ENCODE peak calls at places on chromosomes 3 and 15, in five cellular contexts. U, B, E, W and R are unnamed samples.

GRCh38 chr15:101618861-101619614 is 33.1 kb downstream of the TM2D3 start:
- DNase-seq in U (no peak), B (no peak), E (no peak), W (no peak), R (no peak)

GRCh38 chr3:15629860-15630597 is 28.5 kb downstream of the BTD start:
- DNase-seq in U (peak), B (peak), E (peak), W (peak), R (peak)

GRCh38 chr3:165466856-165467255 is 270.7 kb upstream of the SLITRK3 start:
- DNase-seq in U (no peak), B (no peak), E (no peak), W (no peak), R (no peak)

GRCh38 chr15:98548172-98548971 is 100.0 kb upstream of the IGF1R start:
- DNase-seq in U (no peak), B (peak), E (no peak), W (peak), R (peak)

GRCh38 chr3:149042766-149043386 is 43.5 kb downstream of the HLTF start:
- DNase-seq in U (no peak), B (no peak), E (no peak), W (no peak), R (no peak)

GRCh38 chr3:11770477-11771381 is 76.0 kb downstream of the TAMM41 start:
- DNase-seq in U (peak), B (peak), E (peak), W (no peak), R (peak)

GRCh38 chr3:58564456-58565160 is 12.6 kb downstream of the FAM107A start:
- DNase-seq in U (no peak), B (no peak), E (no peak), W (no peak), R (no peak)

GRCh38 chr15:69908518-69909420 is 188.9 kb downstream of the TLE3 start:
- DNase-seq in U (no peak), B (peak), E (no peak), W (no peak), R (no peak)

GRCh38 chr3:29644261-29644660 is 363.4 kb downstream of the RBMS3 start:
- DNase-seq in U (no peak), B (no peak), E (no peak), W (no peak), R (no peak)

GRCh38 chr3:35745802-35746484 is 106.6 kb downstream of the ARPP21 start:
- DNase-seq in U (no peak), B (no peak), E (no peak), W (no peak), R (no peak)
- TF ChIP-seq POLR2AphosphoS5 in U (no peak), B (no peak), E (no peak), W (no peak), R (no peak)

GRCh38 chr3:156535162-156535627 is 19.7 kb downstream of the SSR3 start:
- DNase-seq in U (no peak), B (peak), E (no peak), W (no peak), R (no peak)
- TF ChIP-seq POLR2AphosphoS5 in U (no peak), B (no peak), E (no peak), W (no peak), R (peak)

GRCh38 chr3:158703566-158703965 is 28.7 kb downstream of the RARRES1 start:
- DNase-seq in U (no peak), B (no peak), E (no peak), W (no peak), R (no peak)

GRCh38 chr3:158702815-158703481 is 29.3 kb downstream of the RARRES1 start:
- DNase-seq in U (no peak), B (no peak), E (no peak), W (no peak), R (no peak)

GRCh38 chr3:158696618-158697017 is 24.2 kb upstream of the LXN start:
- DNase-seq in U (no peak), B (no peak), E (no peak), W (no peak), R (no peak)

GRCh38 chr3:158701666-158702065 is 29.2 kb upstream of the LXN start:
- DNase-seq in U (no peak), B (no peak), E (no peak), W (no peak), R (no peak)

DNA sequence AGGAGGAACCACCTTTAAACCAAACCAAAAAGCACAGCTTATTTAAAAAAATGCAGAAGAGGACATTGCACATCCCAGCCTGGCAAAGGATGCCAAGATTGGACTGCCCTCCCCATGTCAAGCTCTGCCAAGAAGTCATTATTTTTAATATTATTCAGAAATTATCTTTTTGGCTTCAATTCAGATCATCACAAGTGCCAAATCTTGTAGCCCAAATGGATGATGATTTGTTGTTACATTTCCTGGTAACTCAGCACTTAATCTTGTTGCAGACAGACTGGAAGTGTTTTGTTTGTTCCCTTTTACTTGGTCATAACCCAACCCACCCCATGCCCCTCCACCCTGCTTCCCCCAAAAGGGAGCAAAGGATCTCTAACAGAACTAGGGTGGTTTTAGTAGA is 28.1 kb upstream of the LXN start:
- DNase-seq in U (no peak), B (no peak), E (no peak), W (no peak), R (no peak)
- TF ChIP-seq POLR2AphosphoS5 in U (no peak), B (no peak), E (no peak), W (no peak), R (no peak)

GRCh38 chr3:33868309-33868708 is 69.9 kb downstream of the PDCD6IP start:
- DNase-seq in U (no peak), B (no peak), E (no peak), W (no peak), R (no peak)

GRCh38 chr3:33865133-33865532 is 66.7 kb downstream of the PDCD6IP start:
- DNase-seq in U (no peak), B (no peak), E (no peak), W (no peak), R (no peak)

GRCh38 chr3:33875680-33876079 is 77.2 kb downstream of the PDCD6IP start:
- DNase-seq in U (no peak), B (no peak), E (no peak), W (no peak), R (no peak)

GRCh38 chr3:33874815-33875214 is 76.4 kb downstream of the PDCD6IP start:
- DNase-seq in U (no peak), B (no peak), E (no peak), W (no peak), R (no peak)

DNA sequence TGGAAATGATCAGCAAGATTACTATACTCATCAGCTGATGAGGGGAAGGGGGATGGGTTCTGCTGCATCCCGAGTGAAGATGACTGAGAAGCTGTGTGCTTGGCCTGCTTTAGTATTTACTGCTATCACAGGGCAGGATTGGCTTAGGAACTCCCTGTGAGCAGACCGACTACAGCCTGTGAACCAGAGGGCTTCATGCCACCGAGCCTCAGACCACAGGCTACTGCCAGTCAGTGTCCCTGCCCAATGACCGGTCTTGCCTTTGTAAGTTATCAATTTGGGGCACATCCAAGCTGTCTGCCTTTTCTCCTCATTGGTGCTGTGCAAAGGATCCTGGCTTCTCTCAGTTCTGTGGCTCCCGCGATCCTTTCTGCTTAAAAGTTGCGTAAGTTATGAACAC is 71.5 kb downstream of the PDCD6IP start:
- DNase-seq in U (no peak), B (no peak), E (no peak), W (no peak), R (no peak)
- TF ChIP-seq POLR2AphosphoS5 in U (no peak), B (no peak), E (no peak), W (no peak), R (no peak)

DNA sequence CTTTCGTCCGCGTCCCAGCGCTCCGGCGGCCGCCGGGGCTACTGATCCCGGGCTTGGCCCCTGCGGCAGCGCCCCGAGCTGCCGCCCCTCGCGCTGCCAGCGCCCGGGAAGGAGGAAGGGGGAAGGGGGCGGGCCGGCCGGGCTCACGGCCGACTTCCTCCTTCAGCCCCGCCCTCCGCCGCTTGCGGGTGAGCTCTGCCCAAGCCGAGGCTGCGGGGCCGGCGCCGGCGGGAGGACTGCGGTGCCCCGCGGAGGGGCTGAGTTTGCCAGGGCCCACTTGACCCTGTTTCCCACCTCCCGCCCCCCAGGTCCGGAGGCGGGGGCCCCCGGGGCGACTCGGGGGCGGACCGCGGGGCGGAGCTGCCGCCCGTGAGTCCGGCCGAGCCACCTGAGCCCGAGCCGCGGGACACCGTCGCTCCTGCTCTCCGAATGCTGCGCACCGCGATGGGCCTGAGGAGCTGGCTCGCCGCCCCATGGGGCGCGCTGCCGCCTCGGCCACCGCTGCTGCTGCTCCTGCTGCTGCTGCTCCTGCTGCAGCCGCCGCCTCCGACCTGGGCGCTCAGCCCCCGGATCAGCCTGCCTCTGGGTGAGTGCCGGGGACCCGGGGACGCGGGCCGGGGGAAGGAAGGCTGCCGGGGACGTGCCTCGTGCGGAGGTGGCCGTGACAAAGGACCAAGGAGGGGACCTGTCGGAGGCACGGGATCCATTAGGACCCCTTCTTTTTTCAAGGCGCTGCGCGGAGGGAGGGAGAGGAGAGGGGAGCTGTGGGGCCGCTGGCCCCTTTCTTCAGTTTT is at the start of gene SEMA4B:
- DNase-seq in U (peak), B (peak), E (peak), W (no peak), R (peak)
- TF ChIP-seq POLR2AphosphoS5 in U (no peak), B (peak), E (peak), W (peak), R (no peak)

GRCh38 chr3:66488492-66488891 is 12.3 kb downstream of the LRIG1 start:
- DNase-seq in U (no peak), B (no peak), E (no peak), W (no peak), R (no peak)

GRCh38 chr3:66486187-66486586 is 14.6 kb downstream of the LRIG1 start:
- DNase-seq in U (no peak), B (no peak), E (no peak), W (no peak), R (no peak)

GRCh38 chr3:66485291-66485968 is 15.4 kb downstream of the LRIG1 start:
- DNase-seq in U (no peak), B (no peak), E (no peak), W (no peak), R (no peak)

GRCh38 chr3:66487475-66487874 is 13.3 kb downstream of the LRIG1 start:
- DNase-seq in U (no peak), B (no peak), E (no peak), W (no peak), R (no peak)

DNA sequence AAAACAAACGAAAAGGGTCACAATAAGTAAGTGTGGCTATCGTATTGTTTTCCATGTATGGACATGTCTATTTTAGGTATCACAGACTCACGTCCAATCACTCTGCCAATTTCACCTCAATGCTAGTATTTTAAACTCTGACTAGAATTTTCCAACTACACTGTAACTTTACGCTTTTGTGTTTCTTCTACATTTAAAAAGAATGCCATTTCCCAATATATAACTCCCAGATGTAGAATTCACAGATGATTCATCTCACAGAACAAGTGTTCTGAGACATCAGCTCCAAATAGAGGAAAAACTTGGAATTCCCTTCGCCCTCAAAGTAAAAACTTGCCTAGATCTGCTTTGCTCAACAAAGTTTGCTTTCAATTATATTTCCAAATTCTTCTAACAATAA is 14.2 kb downstream of the LRIG1 start:
- DNase-seq in U (no peak), B (no peak), E (no peak), W (no peak), R (no peak)
- TF ChIP-seq POLR2AphosphoS5 in U (no peak), B (no peak), E (no peak), W (no peak), R (no peak)

GRCh38 chr3:37823189-37823588 is 38.5 kb upstream of the CTDSPL start:
- DNase-seq in U (no peak), B (no peak), E (no peak), W (no peak), R (no peak)
- TF ChIP-seq POLR2AphosphoS5 in U (no peak), B (no peak), E (no peak), W (no peak), R (no peak)

DNA sequence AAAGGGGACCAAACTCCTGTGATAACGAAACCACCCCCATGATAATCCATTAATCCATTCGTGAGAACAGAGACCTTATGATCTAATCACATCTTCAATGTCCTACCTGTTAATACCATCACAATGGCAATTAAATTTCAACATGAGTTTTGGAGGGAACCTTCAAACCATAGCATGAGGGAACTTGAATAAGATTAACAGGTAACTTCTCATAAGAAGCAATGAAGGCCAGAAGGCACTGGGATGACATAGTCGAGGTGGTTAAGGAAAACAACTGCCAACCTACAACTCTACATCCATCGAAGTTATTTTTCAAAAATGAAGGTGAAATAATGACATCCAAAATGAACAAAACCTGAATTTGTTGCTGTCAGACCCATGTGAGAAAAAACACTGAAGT is 478.9 kb downstream of the EDEM1 start:
- DNase-seq in U (no peak), B (no peak), E (no peak), W (no peak), R (no peak)
- TF ChIP-seq POLR2AphosphoS5 in U (no peak), B (no peak), E (no peak), W (no peak), R (no peak)